ENCODE peak calls at places on chromosome X, in six cellular contexts. One of them, this sample, is unnamed.

GRCh38 chrX:23819385-23820234 is 36.6 kb downstream of the SAT1 start:
- DNase-seq in H9: no peak
- DNase-seq in mesenchymal stem cell: peak
- DNase-seq in trophoblast cell: peak
- DNase-seq in H1: no peak
- DNase-seq in IMR-90: peak
- DNase-seq in this sample: no peak

GRCh38 chrX:118677318-118677717 is 50.1 kb upstream of the IL13RA1 start:
- DNase-seq in H9: no peak
- DNase-seq in trophoblast cell: no peak
- DNase-seq in mesenchymal stem cell: no peak
- DNase-seq in H1: no peak
- DNase-seq in IMR-90: no peak
- DNase-seq in this sample: no peak

GRCh38 chrX:119755981-119756533 is 2.3 kb upstream of the SOWAHD start:
- DNase-seq in H9: no peak
- DNase-seq in mesenchymal stem cell: peak
- DNase-seq in IMR-90: peak
- DNase-seq in H1: no peak
- DNase-seq in trophoblast cell: peak
- DNase-seq in this sample: no peak

GRCh38 chrX:130990723-130991122 is 67.4 kb upstream of the ARHGAP36 start:
- DNase-seq in mesenchymal stem cell: no peak
- DNase-seq in IMR-90: no peak
- DNase-seq in H9: no peak
- DNase-seq in trophoblast cell: no peak
- DNase-seq in H1: no peak
- DNase-seq in this sample: no peak

GRCh38 chrX:2697741-2698294 is 6.7 kb downstream of the CD99 start:
- DNase-seq in H1: no peak
- DNase-seq in H9: no peak
- DNase-seq in trophoblast cell: no peak
- DNase-seq in IMR-90: peak
- DNase-seq in mesenchymal stem cell: peak
- DNase-seq in this sample: no peak

GRCh38 chrX:23662853-23663252 is 4.4 kb upstream of the PRDX4 start:
- DNase-seq in H9: no peak
- DNase-seq in trophoblast cell: no peak
- DNase-seq in H1: no peak
- DNase-seq in mesenchymal stem cell: peak
- DNase-seq in IMR-90: peak
- DNase-seq in this sample: no peak

GRCh38 chrX:69372435-69372834 is 131.7 kb upstream of the NALF2 start:
- DNase-seq in mesenchymal stem cell: no peak
- DNase-seq in H9: no peak
- DNase-seq in IMR-90: no peak
- DNase-seq in H1: no peak
- DNase-seq in trophoblast cell: no peak
- DNase-seq in this sample: no peak

GRCh38 chrX:39328661-39329060 is 527.4 kb downstream of the MID1IP1 start:
- DNase-seq in mesenchymal stem cell: no peak
- DNase-seq in H9: no peak
- DNase-seq in H1: no peak
- DNase-seq in trophoblast cell: no peak
- DNase-seq in IMR-90: no peak
- DNase-seq in this sample: no peak

GRCh38 chrX:138765061-138765460 is 53.5 kb upstream of the FGF13 start:
- DNase-seq in H9: no peak
- DNase-seq in H1: no peak
- DNase-seq in mesenchymal stem cell: no peak
- DNase-seq in IMR-90: no peak
- DNase-seq in trophoblast cell: no peak
- DNase-seq in this sample: no peak

GRCh38 chrX:115913575-115913974 is 257.0 kb upstream of the AGTR2 start:
- DNase-seq in mesenchymal stem cell: no peak
- DNase-seq in IMR-90: no peak
- DNase-seq in trophoblast cell: no peak
- DNase-seq in H9: no peak
- DNase-seq in H1: no peak
- DNase-seq in this sample: no peak

GRCh38 chrX:44245730-44246129 is 97.7 kb downstream of the EFHC2 start:
- DNase-seq in IMR-90: no peak
- DNase-seq in H1: no peak
- DNase-seq in H9: no peak
- DNase-seq in mesenchymal stem cell: no peak
- DNase-seq in trophoblast cell: no peak
- DNase-seq in this sample: no peak

GRCh38 chrX:25156323-25156722 is 140.6 kb upstream of the ARX start:
- DNase-seq in IMR-90: no peak
- DNase-seq in mesenchymal stem cell: peak
- DNase-seq in H1: no peak
- DNase-seq in H9: no peak
- DNase-seq in trophoblast cell: no peak
- DNase-seq in this sample: no peak

GRCh38 chrX:67619253-67619652 is 75.4 kb downstream of the AR start:
- DNase-seq in trophoblast cell: no peak
- DNase-seq in IMR-90: peak
- DNase-seq in H1: no peak
- DNase-seq in mesenchymal stem cell: peak
- DNase-seq in H9: no peak
- DNase-seq in this sample: no peak

GRCh38 chrX:115147220-115147619 is 42.0 kb upstream of the RBMXL3 start:
- DNase-seq in trophoblast cell: peak
- DNase-seq in H1: no peak
- DNase-seq in mesenchymal stem cell: peak
- DNase-seq in IMR-90: peak
- DNase-seq in H9: no peak
- DNase-seq in this sample: no peak

GRCh38 chrX:38770152-38770551 is 31.1 kb upstream of the MID1IP1 start:
- DNase-seq in IMR-90: no peak
- DNase-seq in H9: no peak
- DNase-seq in mesenchymal stem cell: no peak
- DNase-seq in trophoblast cell: no peak
- DNase-seq in H1: no peak
- DNase-seq in this sample: no peak

GRCh38 chrX:71533850-71534515 is 1.1 kb downstream of the OGT start:
- DNase-seq in mesenchymal stem cell: peak
- DNase-seq in trophoblast cell: peak
- DNase-seq in H9: peak
- DNase-seq in IMR-90: peak
- DNase-seq in H1: peak
- DNase-seq in this sample: peak

GRCh38 chrX:72006461-72006860 is 95.8 kb downstream of the NHSL2 start:
- DNase-seq in trophoblast cell: no peak
- DNase-seq in H9: peak
- DNase-seq in IMR-90: no peak
- DNase-seq in mesenchymal stem cell: no peak
- DNase-seq in H1: no peak
- DNase-seq in this sample: no peak

GRCh38 chrX:15816886-15817285 is 26.6 kb downstream of the ZRSR2 start:
- DNase-seq in mesenchymal stem cell: peak
- DNase-seq in IMR-90: no peak
- DNase-seq in trophoblast cell: no peak
- DNase-seq in H1: no peak
- DNase-seq in H9: peak
- DNase-seq in this sample: no peak

GRCh38 chrX:120452131-120452530 is 17.0 kb downstream of the LAMP2 start:
- DNase-seq in IMR-90: peak
- DNase-seq in mesenchymal stem cell: peak
- DNase-seq in H1: peak
- DNase-seq in H9: peak
- DNase-seq in trophoblast cell: peak
- DNase-seq in this sample: peak

GRCh38 chrX:136147966-136148365 is 633 bp downstream of the FHL1 start:
- DNase-seq in trophoblast cell: no peak
- DNase-seq in IMR-90: no peak
- DNase-seq in mesenchymal stem cell: no peak
- DNase-seq in H9: no peak
- DNase-seq in H1: peak
- DNase-seq in this sample: no peak

GRCh38 chrX:49919617-49920016 is 2.8 kb upstream of the CLCN5 start:
- DNase-seq in trophoblast cell: peak
- DNase-seq in mesenchymal stem cell: peak
- DNase-seq in IMR-90: peak
- DNase-seq in H9: peak
- DNase-seq in H1: peak
- DNase-seq in this sample: peak

GRCh38 chrX:96407501-96407900 is 277.1 kb upstream of the DIAPH2 start:
- DNase-seq in mesenchymal stem cell: peak
- DNase-seq in IMR-90: peak
- DNase-seq in H1: no peak
- DNase-seq in trophoblast cell: peak
- DNase-seq in H9: no peak
- DNase-seq in this sample: no peak

GRCh38 chrX:39875834-39876625 is 221.7 kb downstream of the BCOR start:
- DNase-seq in trophoblast cell: no peak
- DNase-seq in IMR-90: no peak
- DNase-seq in mesenchymal stem cell: no peak
- DNase-seq in H9: no peak
- DNase-seq in H1: no peak
- DNase-seq in this sample: no peak

GRCh38 chrX:141278306-141278705 is 36.0 kb upstream of the SPANXC start:
- DNase-seq in H9: peak
- DNase-seq in H1: peak
- DNase-seq in trophoblast cell: peak
- DNase-seq in IMR-90: peak
- DNase-seq in mesenchymal stem cell: peak
- DNase-seq in this sample: peak

GRCh38 chrX:12901486-12901885 is 4.9 kb upstream of the TLR8 start:
- DNase-seq in H1: peak
- DNase-seq in IMR-90: peak
- DNase-seq in H9: peak
- DNase-seq in mesenchymal stem cell: peak
- DNase-seq in trophoblast cell: peak
- DNase-seq in this sample: peak

GRCh38 chrX:12007881-12008280 is 130.4 kb upstream of the FRMPD4 start:
- DNase-seq in IMR-90: peak
- DNase-seq in trophoblast cell: no peak
- DNase-seq in mesenchymal stem cell: peak
- DNase-seq in H1: no peak
- DNase-seq in H9: no peak
- DNase-seq in this sample: no peak

GRCh38 chrX:127963696-127964095 is 88.5 kb downstream of the ACTRT1 start:
- DNase-seq in H9: no peak
- DNase-seq in trophoblast cell: no peak
- DNase-seq in mesenchymal stem cell: no peak
- DNase-seq in H1: no peak
- DNase-seq in IMR-90: no peak
- DNase-seq in this sample: no peak

GRCh38 chrX:71198066-71198465 is 25.0 kb upstream of the GJB1 start:
- DNase-seq in IMR-90: no peak
- DNase-seq in H9: no peak
- DNase-seq in mesenchymal stem cell: no peak
- DNase-seq in H1: no peak
- DNase-seq in trophoblast cell: no peak
- DNase-seq in this sample: no peak

GRCh38 chrX:47644557-47645091 is 5.7 kb downstream of the ELK1 start:
- DNase-seq in H1: no peak
- DNase-seq in H9: peak
- DNase-seq in trophoblast cell: peak
- DNase-seq in mesenchymal stem cell: peak
- DNase-seq in IMR-90: peak
- DNase-seq in this sample: no peak

DNA sequence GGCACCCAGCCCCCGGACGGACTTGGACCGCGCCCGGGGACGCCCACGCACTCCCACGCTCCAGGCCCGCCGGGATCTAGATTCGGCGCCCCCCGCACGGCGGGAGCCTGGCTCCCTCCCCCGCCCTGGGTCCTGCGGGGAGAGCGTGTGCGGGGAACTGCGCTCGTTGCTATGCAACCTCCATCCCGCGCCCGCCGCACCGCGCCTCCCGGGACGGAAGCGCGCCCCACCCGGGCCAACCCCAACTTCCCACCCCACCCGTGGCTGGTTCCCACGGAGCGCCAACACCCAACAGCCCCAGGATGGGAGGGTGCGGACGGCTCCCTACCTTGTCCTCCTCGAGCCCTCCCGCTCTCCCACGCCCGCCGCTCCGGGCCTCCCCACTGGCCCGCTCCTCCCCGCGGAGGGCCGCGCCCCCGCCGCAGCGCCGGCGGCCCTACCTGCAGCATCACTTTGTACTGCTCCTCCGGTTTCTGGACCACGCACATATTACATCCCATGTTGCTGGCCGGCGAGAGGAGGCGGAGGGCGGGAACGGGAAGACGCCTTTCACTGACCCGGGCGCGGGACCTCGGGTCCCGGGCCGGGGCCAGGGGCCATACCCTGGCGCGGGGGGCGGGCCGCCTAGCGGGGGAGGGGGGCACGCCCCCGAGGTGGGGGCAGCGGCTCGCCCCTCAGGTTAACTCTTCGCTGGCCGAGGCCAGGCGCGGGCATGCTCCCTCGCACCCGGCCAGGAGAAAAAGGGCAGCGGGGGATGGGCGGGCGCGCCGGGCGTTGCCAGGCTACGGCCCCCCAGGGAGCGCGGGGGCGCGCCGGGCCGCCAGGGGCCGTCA is at the start of gene PDZD4:
- DNase-seq in H9: no peak
- DNase-seq in trophoblast cell: no peak
- DNase-seq in mesenchymal stem cell: no peak
- DNase-seq in H1: peak
- DNase-seq in IMR-90: no peak
- DNase-seq in this sample: no peak
- H3K4ac ChIP-seq in H9: no peak
- H3K4ac ChIP-seq in trophoblast cell: no peak
- H3K4ac ChIP-seq in mesenchymal stem cell: no peak
- H3K4ac ChIP-seq in H1: no peak
- H3K4ac ChIP-seq in IMR-90: no peak
- H3K4ac ChIP-seq in this sample: no peak

GRCh38 chrX:133939655-133940054 is 45.7 kb downstream of the GPC3 start:
- DNase-seq in H9: no peak
- DNase-seq in IMR-90: no peak
- DNase-seq in H1: no peak
- DNase-seq in mesenchymal stem cell: no peak
- DNase-seq in trophoblast cell: no peak
- DNase-seq in this sample: no peak
- H4K91ac ChIP-seq in H9: no peak
- H4K91ac ChIP-seq in IMR-90: no peak
- H4K91ac ChIP-seq in H1: no peak
- H4K91ac ChIP-seq in mesenchymal stem cell: no peak
- H4K91ac ChIP-seq in trophoblast cell: no peak
- H4K91ac ChIP-seq in this sample: no peak

GRCh38 chrX:14290335-14290734 is 239.0 kb upstream of the GLRA2 start:
- DNase-seq in IMR-90: no peak
- DNase-seq in H9: no peak
- DNase-seq in H1: no peak
- DNase-seq in trophoblast cell: no peak
- DNase-seq in mesenchymal stem cell: no peak
- DNase-seq in this sample: no peak
- H3K4ac ChIP-seq in IMR-90: no peak
- H3K4ac ChIP-seq in H9: no peak
- H3K4ac ChIP-seq in H1: no peak
- H3K4ac ChIP-seq in trophoblast cell: no peak
- H3K4ac ChIP-seq in mesenchymal stem cell: no peak
- H3K4ac ChIP-seq in this sample: no peak

DNA sequence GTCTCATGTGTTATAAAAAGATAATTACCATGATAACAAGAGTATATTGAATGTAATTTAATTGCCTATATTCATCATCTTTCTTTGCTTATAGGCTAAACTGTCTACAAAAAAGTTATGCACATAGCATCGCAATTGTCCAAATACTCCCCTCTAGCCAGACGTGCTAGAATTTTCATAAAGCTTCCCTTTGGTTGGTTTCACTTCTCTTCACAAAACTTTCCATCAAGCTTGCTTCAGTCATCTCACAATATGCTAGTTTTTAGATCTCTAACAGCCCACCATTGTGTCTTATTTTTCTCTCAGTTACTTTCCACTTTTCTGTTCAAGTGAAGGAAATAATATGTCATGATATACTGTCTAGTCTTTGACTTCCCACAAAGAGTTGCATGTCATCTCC is 448.3 kb upstream of the SPANXN1 start:
- DNase-seq in trophoblast cell: no peak
- DNase-seq in mesenchymal stem cell: no peak
- DNase-seq in IMR-90: no peak
- DNase-seq in H9: no peak
- DNase-seq in H1: no peak
- DNase-seq in this sample: no peak
- H4K91ac ChIP-seq in trophoblast cell: no peak
- H4K91ac ChIP-seq in mesenchymal stem cell: no peak
- H4K91ac ChIP-seq in IMR-90: no peak
- H4K91ac ChIP-seq in H9: no peak
- H4K91ac ChIP-seq in H1: no peak
- H4K91ac ChIP-seq in this sample: no peak

This sample was measured in neuronal stem cell.